ENCODE peak calls at places on chromosomes 11 and 22, in five cellular contexts. Q is SHP77; W is stimulated activated CD4-positive, alpha-beta T cell treated with anti-CD3 and anti-CD28 coated beads, Interleukin-4, amount 100 ng/mL, for 1 hour; S is prostate gland; Y is nephron progenitor cell. N is an unnamed sample.

GRCh38 chr11:80593981-80594380 is 1153.2 kb upstream of the TENM4 start:
- DNase-seq in Y (no peak), S (peak), Q (no peak), W (no peak), N (no peak)

GRCh38 chr11:72354356-72355115 is 79.8 kb downstream of the CLPB start:
- DNase-seq in Y (no peak), W (no peak), Q (no peak), S (no peak), N (no peak)

GRCh38 chr11:15106201-15106965 is 8.3 kb upstream of the INSC start:
- DNase-seq in Q (no peak), S (no peak), W (no peak), Y (no peak), N (no peak)

GRCh38 chr11:102144357-102145342 is 34.4 kb downstream of the YAP1 start:
- DNase-seq in S (no peak), W (no peak), Q (no peak), Y (peak), N (no peak)

GRCh38 chr22:24183321-24184031 is 2.2 kb downstream of the SUSD2 start:
- DNase-seq in W (no peak), Y (no peak), Q (no peak), S (no peak), N (no peak)

GRCh38 chr11:79413258-79413657 is 27.6 kb downstream of the TENM4 start:
- DNase-seq in Y (peak), W (no peak), S (no peak), Q (peak), N (no peak)

GRCh38 chr11:113240389-113240788 is 74.0 kb upstream of the TTC12 start:
- DNase-seq in Y (no peak), S (no peak), Q (peak), W (no peak), N (no peak)

GRCh38 chr22:35596821-35597220 is 20.3 kb downstream of the MB start:
- DNase-seq in Q (no peak), Y (no peak), S (no peak), W (no peak), N (no peak)

GRCh38 chr11:102592634-102593581 is 32.2 kb downstream of the MMP20 start:
- DNase-seq in Q (peak), Y (no peak), S (no peak), W (no peak), N (no peak)

GRCh38 chr11:91984033-91984568 is 240.5 kb upstream of the FAT3 start:
- DNase-seq in S (no peak), Y (no peak), W (no peak), Q (no peak), N (no peak)

GRCh38 chr22:29621761-29622526 is 18.5 kb downstream of the NF2 start:
- DNase-seq in W (no peak), Y (no peak), S (no peak), Q (no peak), N (peak)

GRCh38 chr22:40388231-40388630 is 17.8 kb downstream of the SGSM3 start:
- DNase-seq in S (no peak), W (no peak), Q (no peak), Y (no peak), N (no peak)

GRCh38 chr11:61377461-61378160 is 14.8 kb upstream of the TMEM216 start:
- DNase-seq in Q (no peak), W (no peak), S (no peak), Y (no peak), N (no peak)

GRCh38 chr11:111602865-111603632 is 800 bp downstream of the SIK2 start:
- DNase-seq in W (no peak), Q (peak), Y (no peak), S (peak), N (no peak)

GRCh38 chr11:88059326-88059725 is 115.9 kb downstream of the RAB38 start:
- DNase-seq in Q (no peak), S (no peak), W (no peak), Y (no peak), N (no peak)

GRCh38 chr11:58030653-58031052 is at the start of gene OR6Q1:
- DNase-seq in S (no peak), W (no peak), Y (no peak), Q (no peak), N (no peak)

GRCh38 chr11:100404907-100405306 is 282.2 kb upstream of the ARHGAP42 start:
- DNase-seq in Y (no peak), Q (no peak), W (no peak), S (no peak), N (no peak)

GRCh38 chr11:76791861-76792260 is 8.7 kb downstream of the TSKU start:
- DNase-seq in W (no peak), Q (no peak), Y (no peak), S (no peak), N (no peak)

GRCh38 chr22:32620992-32621391 is 146.4 kb downstream of the FBXO7 start:
- DNase-seq in Y (no peak), W (no peak), Q (no peak), S (no peak), N (no peak)

GRCh38 chr11:44150395-44150794 is 54.9 kb downstream of the EXT2 start:
- DNase-seq in S (no peak), Q (no peak), W (no peak), Y (no peak), N (no peak)

GRCh38 chr11:119263352-119263940 is 53.5 kb downstream of the MCAM start:
- DNase-seq in W (no peak), Y (no peak), Q (no peak), S (no peak), N (no peak)

GRCh38 chr11:71331631-71332030 is 79.3 kb upstream of the SHANK2 start:
- DNase-seq in W (no peak), Q (no peak), S (no peak), Y (no peak), N (no peak)

GRCh38 chr22:24486501-24486921 is 8.6 kb upstream of the UPB1 start:
- DNase-seq in Q (no peak), S (no peak), W (no peak), Y (no peak), N (no peak)

GRCh38 chr11:65493367-65494176 is 5.3 kb upstream of the MALAT1 start:
- DNase-seq in W (no peak), S (peak), Q (peak), Y (no peak), N (no peak)

GRCh38 chr11:117945047-117945820 is 16.0 kb upstream of the TMPRSS13 start:
- DNase-seq in S (no peak), W (no peak), Q (no peak), Y (no peak), N (no peak)

GRCh38 chr11:21625982-21626381 is 566.9 kb upstream of the ANO5 start:
- DNase-seq in Y (no peak), Q (no peak), W (no peak), S (no peak), N (no peak)

GRCh38 chr11:46800177-46800576 is 45.9 kb downstream of the CKAP5 start:
- DNase-seq in Q (no peak), Y (no peak), S (no peak), W (no peak), N (no peak)

GRCh38 chr11:66720223-66720898 is 8.7 kb downstream of the SPTBN2 start:
- DNase-seq in Y (peak), W (peak), Q (peak), S (peak), N (no peak)

GRCh38 chr11:1546536-1547466 is 25.3 kb downstream of the DUSP8 start:
- DNase-seq in Q (no peak), W (peak), Y (peak), S (no peak), N (no peak)

GRCh38 chr22:42315392-42315756 is 44.9 kb upstream of the TCF20 start:
- DNase-seq in Y (no peak), W (no peak), S (no peak), Q (no peak), N (no peak)

GRCh38 chr11:44694443-44694842 is 32.3 kb upstream of the TSPAN18 start:
- DNase-seq in W (no peak), Q (no peak), Y (no peak), S (no peak), N (no peak)